ENCODE peak calls at places on chromosome 19, in four cellular contexts. V, Z, E and N are unnamed samples. For H3K4me1, the result is how much of the 10 kb centered on the place peaks cover.

GRCh38 chr19:50772408-50773311 is 2.4 kb downstream of the GPR32 start:
- DNase-seq in V (no peak), Z (no peak), E (no peak), N (no peak)

GRCh38 chr19:29785955-29786589 is 25.7 kb upstream of the CCNE1 start:
- DNase-seq in V (no peak), Z (no peak), E (no peak), N (no peak)

GRCh38 chr19:1183543-1184172 is 9.6 kb upstream of the SBNO2 start:
- DNase-seq in V (peak), Z (no peak), E (no peak), N (no peak)

GRCh38 chr19:16894080-16894479 is 5.3 kb downstream of the F2RL3 start:
- DNase-seq in V (no peak), Z (no peak), E (no peak), N (no peak)

GRCh38 chr19:7013678-7014077 is 7.6 kb downstream of the MBD3L2B start:
- DNase-seq in V (no peak), Z (no peak), E (no peak), N (no peak)

GRCh38 chr19:33373701-33374405 is at the start of gene CEBPG:
- DNase-seq in V (peak), Z (peak), E (no peak), N (peak)

GRCh38 chr19:6318772-6319171 is 14.6 kb downstream of the ACER1 start:
- DNase-seq in V (no peak), Z (no peak), E (no peak), N (no peak)

GRCh38 chr19:33622505-33622808 is 704 bp downstream of the CHST8 start:
- DNase-seq in V (no peak), Z (no peak), E (no peak), N (no peak)

GRCh38 chr19:28913626-28914025 is 299.3 kb downstream of the UQCRFS1 start:
- DNase-seq in V (no peak), Z (no peak), E (no peak), N (no peak)

GRCh38 chr19:3899531-3900294 is 19.2 kb downstream of the ATCAY start:
- DNase-seq in V (no peak), Z (peak), E (peak), N (no peak)

GRCh38 chr19:15170345-15170744 is 30.4 kb downstream of the NOTCH3 start:
- DNase-seq in V (no peak), Z (no peak), E (no peak), N (no peak)

GRCh38 chr19:35317464-35318043 is 11.4 kb upstream of the CD22 start:
- DNase-seq in V (no peak), Z (no peak), E (peak), N (no peak)

GRCh38 chr19:33954686-33955085 is 158.0 kb downstream of the KCTD15 start:
- DNase-seq in V (peak), Z (peak), E (no peak), N (no peak)

GRCh38 chr19:4052114-4052992 is 14.3 kb downstream of the ZBTB7A start:
- DNase-seq in V (peak), Z (peak), E (no peak), N (peak)

GRCh38 chr19:18514800-18515682 is 6.8 kb downstream of the ELL start:
- DNase-seq in V (peak), Z (no peak), E (peak), N (peak)

GRCh38 chr19:23314505-23315241 is 64.5 kb upstream of the ZNF724 start:
- DNase-seq in V (no peak), Z (no peak), E (no peak), N (no peak)

GRCh38 chr19:16296713-16297112 is 27.9 kb upstream of the KLF2 start:
- DNase-seq in V (no peak), Z (no peak), E (no peak), N (no peak)

GRCh38 chr19:40663712-40664692 is 26.4 kb downstream of the NUMBL start:
- DNase-seq in V (no peak), Z (no peak), E (no peak), N (no peak)

GRCh38 chr19:35908977-35909683 is 1.0 kb upstream of the TYROBP start:
- DNase-seq in V (peak), Z (peak), E (peak), N (peak)

GRCh38 chr19:36049080-36049698 is 4.9 kb downstream of the THAP8 start:
- DNase-seq in V (no peak), Z (no peak), E (no peak), N (no peak)

GRCh38 chr19:35882074-35882832 is 13.9 kb downstream of the APLP1 start:
- DNase-seq in V (peak), Z (no peak), E (peak), N (peak)

GRCh38 chr19:30385666-30386065 is 13.5 kb downstream of the ZNF536 start:
- DNase-seq in V (no peak), Z (no peak), E (no peak), N (no peak)

GRCh38 chr19:35085947-35086346 is 29.7 kb upstream of the FXYD3 start:
- DNase-seq in V (no peak), Z (no peak), E (no peak), N (no peak)

GRCh38 chr19:43760941-43761340 is 6.2 kb upstream of the SMG9 start:
- DNase-seq in V (no peak), Z (no peak), E (no peak), N (no peak)
- H3K4me1 ChIP-seq in V (under half), Z (under half), E (under half), N (under half)

GRCh38 chr19:55223291-55224037 is 5.1 kb downstream of the TMEM86B start:
- DNase-seq in V (no peak), Z (no peak), E (no peak), N (no peak)
- TF ChIP-seq CTCF in V (no peak), Z (no peak), E (no peak), N (no peak)

GRCh38 chr19:39097299-39097698 is 13.1 kb downstream of the ACP7 start:
- DNase-seq in V (no peak), Z (no peak), E (no peak), N (no peak)
- H3K4me3 ChIP-seq in V (no peak), Z (no peak), E (no peak), N (no peak)

GRCh38 chr19:10724573-10725071 is 6.7 kb downstream of the DNM2 start:
- DNase-seq in V (no peak), Z (no peak), E (no peak), N (no peak)
- H3K4me1 ChIP-seq in V (under half), Z (under half), E (under half), N (half or more)

DNA sequence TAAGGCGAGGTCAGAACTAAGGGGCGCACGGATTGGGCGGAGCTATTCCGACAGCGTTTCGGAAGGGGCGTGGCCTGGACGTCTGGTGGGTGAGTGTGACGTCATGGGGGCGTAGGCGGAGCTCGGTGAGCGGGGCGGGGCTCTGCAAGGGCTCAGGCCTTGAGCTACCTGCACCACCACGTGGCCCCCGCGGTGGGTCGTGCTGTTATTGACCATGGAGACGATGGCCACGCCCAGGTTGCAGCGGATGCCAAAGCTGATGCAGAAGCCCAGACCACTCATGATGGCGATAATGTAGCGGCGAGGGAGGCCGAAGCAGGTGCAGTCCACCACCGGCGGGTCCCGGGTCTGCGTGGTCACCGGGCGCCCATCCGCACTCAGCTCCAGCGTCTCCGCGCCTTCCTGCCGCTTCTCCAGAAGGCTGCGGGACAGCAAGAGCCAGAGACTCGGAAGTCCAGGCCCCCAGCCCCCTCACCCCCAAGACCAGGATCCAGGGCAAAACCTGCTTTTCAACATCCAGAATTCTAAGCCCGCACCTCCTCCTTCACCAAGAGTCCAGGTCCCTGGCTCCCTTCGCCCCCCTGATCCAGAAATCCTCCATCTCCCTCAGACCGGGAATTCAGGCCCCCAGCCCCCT is 4.8 kb downstream of the SLC17A7 start:
- DNase-seq in V (no peak), Z (no peak), E (no peak), N (no peak)
- TF ChIP-seq CTCF in V (no peak), Z (no peak), E (no peak), N (no peak)

DNA sequence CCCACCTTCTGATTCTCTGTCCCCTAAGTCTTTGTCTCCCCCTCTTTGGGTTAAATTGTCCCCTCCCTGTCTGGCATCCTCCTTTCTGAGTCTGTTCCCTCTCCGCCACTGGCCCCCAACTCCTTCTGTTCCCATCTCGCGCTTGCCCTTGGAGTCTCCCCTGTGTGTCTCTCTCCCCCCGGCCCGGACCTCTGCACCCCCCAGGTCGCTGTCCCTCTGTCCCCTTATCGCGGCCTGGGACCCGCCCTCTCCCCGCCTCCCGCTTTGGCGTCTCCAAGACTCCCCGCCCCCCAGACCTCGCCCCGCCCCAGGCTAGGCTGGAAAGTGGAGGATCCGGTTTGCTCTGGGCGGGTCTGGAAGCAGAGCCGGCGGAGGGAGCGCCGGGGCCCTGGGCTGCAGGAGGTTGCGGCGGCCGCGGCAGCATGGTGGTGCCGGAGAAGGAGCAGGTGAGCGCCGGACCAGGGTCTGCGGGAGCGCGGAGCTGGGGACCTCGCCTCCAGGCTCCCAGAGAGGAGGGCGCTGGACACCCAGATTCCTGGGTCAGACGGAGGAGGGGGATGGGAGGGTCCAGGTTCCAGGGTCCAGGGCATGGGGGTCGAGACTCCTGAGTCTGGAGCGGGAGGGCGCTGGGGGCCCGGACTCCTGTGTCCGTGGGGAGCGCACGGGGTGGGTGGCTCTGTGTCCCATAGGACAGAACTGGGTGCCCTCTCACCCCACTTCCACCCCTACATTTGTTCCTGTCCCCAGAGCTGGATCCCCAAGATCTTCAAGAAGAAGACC is at the start of gene TRPM4:
- DNase-seq in V (peak), Z (peak), E (peak), N (peak)
- H3K4me3 ChIP-seq in V (peak), Z (peak), E (peak), N (peak)

GRCh38 chr19:46357846-46358583 is 11.1 kb downstream of the PPP5C start:
- DNase-seq in V (no peak), Z (no peak), E (no peak), N (no peak)

GRCh38 chr19:46353730-46354528 is 7.0 kb downstream of the PPP5C start:
- DNase-seq in V (peak), Z (peak), E (no peak), N (peak)

GRCh38 chr19:46355991-46356669 is 9.2 kb downstream of the PPP5C start:
- DNase-seq in V (no peak), Z (peak), E (no peak), N (no peak)

GRCh38 chr19:46356670-46357055 is 9.8 kb downstream of the PPP5C start:
- DNase-seq in V (no peak), Z (no peak), E (no peak), N (no peak)

GRCh38 chr19:46355234-46355990 is 8.5 kb downstream of the PPP5C start:
- DNase-seq in V (no peak), Z (peak), E (no peak), N (no peak)
- H3K4me1 ChIP-seq in V (half or more), Z (under half), E (under half), N (under half)